ENCODE peak calls at places on chromosomes 1 and 21, in six cellular contexts. One of them, this sample, is unnamed.
A peak's percentile ranks its signal among the peaks of the same experiment; 100 is the strongest.

GRCh38 chr1:174262747-174263241 is 103.5 kb downstream of the RABGAP1L start:
- DNase-seq in Karpas-422: peak; percentile 83
- DNase-seq in fibroblast of lung: peak; percentile 68
- DNase-seq in CD8-positive, alpha-beta T cell: no peak
- DNase-seq in gastrocnemius medialis: no peak
- DNase-seq in HCT116: peak; percentile 15
- DNase-seq in this sample: peak; percentile 9

GRCh38 chr1:8020032-8020431 is 6.1 kb downstream of the ERRFI1 start:
- DNase-seq in Karpas-422: no peak
- DNase-seq in fibroblast of lung: peak; percentile 81
- DNase-seq in CD8-positive, alpha-beta T cell: no peak
- DNase-seq in gastrocnemius medialis: no peak
- DNase-seq in HCT116: no peak
- DNase-seq in this sample: no peak

GRCh38 chr1:66752000-66752592 is at the start of gene DYNLT5:
- DNase-seq in Karpas-422: no peak
- DNase-seq in fibroblast of lung: peak; percentile 59
- DNase-seq in CD8-positive, alpha-beta T cell: no peak
- DNase-seq in gastrocnemius medialis: peak; percentile 23
- DNase-seq in HCT116: no peak
- DNase-seq in this sample: peak; percentile 14

GRCh38 chr21:33655591-33656221 is 13.4 kb downstream of the ITSN1 start:
- DNase-seq in Karpas-422: no peak
- DNase-seq in fibroblast of lung: peak; percentile 98
- DNase-seq in CD8-positive, alpha-beta T cell: no peak
- DNase-seq in gastrocnemius medialis: no peak
- DNase-seq in HCT116: peak; percentile 96
- DNase-seq in this sample: no peak

GRCh38 chr1:237901284-237901870 is 10.7 kb upstream of the ZP4 start:
- DNase-seq in Karpas-422: peak; percentile 52
- DNase-seq in fibroblast of lung: peak; percentile 34
- DNase-seq in CD8-positive, alpha-beta T cell: no peak
- DNase-seq in gastrocnemius medialis: no peak
- DNase-seq in HCT116: no peak
- DNase-seq in this sample: no peak

GRCh38 chr1:34358636-34359035 is 181.9 kb downstream of the C1orf94 start:
- DNase-seq in Karpas-422: no peak
- DNase-seq in fibroblast of lung: no peak
- DNase-seq in CD8-positive, alpha-beta T cell: no peak
- DNase-seq in gastrocnemius medialis: no peak
- DNase-seq in HCT116: no peak
- DNase-seq in this sample: no peak

GRCh38 chr1:28518000-28518744 is 12.3 kb downstream of the RCC1 start:
- DNase-seq in Karpas-422: peak; percentile 96
- DNase-seq in fibroblast of lung: peak; percentile 83
- DNase-seq in CD8-positive, alpha-beta T cell: peak; percentile 93
- DNase-seq in gastrocnemius medialis: peak; percentile 85
- DNase-seq in HCT116: no peak
- DNase-seq in this sample: peak; percentile 43

GRCh38 chr1:91608876-91609275 is 108.2 kb downstream of the CDC7 start:
- DNase-seq in Karpas-422: no peak
- DNase-seq in fibroblast of lung: peak; percentile 55
- DNase-seq in CD8-positive, alpha-beta T cell: no peak
- DNase-seq in gastrocnemius medialis: no peak
- DNase-seq in HCT116: no peak
- DNase-seq in this sample: no peak

GRCh38 chr1:218341325-218341724 is 3.8 kb upstream of the TGFB2 start:
- DNase-seq in Karpas-422: no peak
- DNase-seq in fibroblast of lung: peak; percentile 70
- DNase-seq in CD8-positive, alpha-beta T cell: no peak
- DNase-seq in gastrocnemius medialis: no peak
- DNase-seq in HCT116: no peak
- DNase-seq in this sample: no peak

GRCh38 chr1:17875171-17875881 is 120.2 kb downstream of the ACTL8 start:
- DNase-seq in Karpas-422: no peak
- DNase-seq in fibroblast of lung: peak; percentile 73
- DNase-seq in CD8-positive, alpha-beta T cell: no peak
- DNase-seq in gastrocnemius medialis: no peak
- DNase-seq in HCT116: no peak
- DNase-seq in this sample: no peak

GRCh38 chr1:167752219-167752985 is 30.6 kb downstream of the MPZL1 start:
- DNase-seq in Karpas-422: no peak
- DNase-seq in fibroblast of lung: peak; percentile 64
- DNase-seq in CD8-positive, alpha-beta T cell: no peak
- DNase-seq in gastrocnemius medialis: no peak
- DNase-seq in HCT116: no peak
- DNase-seq in this sample: no peak

GRCh38 chr1:205518616-205519540 is 14.4 kb downstream of the CDK18 start:
- DNase-seq in Karpas-422: no peak
- DNase-seq in fibroblast of lung: no peak
- DNase-seq in CD8-positive, alpha-beta T cell: no peak
- DNase-seq in gastrocnemius medialis: no peak
- DNase-seq in HCT116: no peak
- DNase-seq in this sample: peak; percentile 86

DNA sequence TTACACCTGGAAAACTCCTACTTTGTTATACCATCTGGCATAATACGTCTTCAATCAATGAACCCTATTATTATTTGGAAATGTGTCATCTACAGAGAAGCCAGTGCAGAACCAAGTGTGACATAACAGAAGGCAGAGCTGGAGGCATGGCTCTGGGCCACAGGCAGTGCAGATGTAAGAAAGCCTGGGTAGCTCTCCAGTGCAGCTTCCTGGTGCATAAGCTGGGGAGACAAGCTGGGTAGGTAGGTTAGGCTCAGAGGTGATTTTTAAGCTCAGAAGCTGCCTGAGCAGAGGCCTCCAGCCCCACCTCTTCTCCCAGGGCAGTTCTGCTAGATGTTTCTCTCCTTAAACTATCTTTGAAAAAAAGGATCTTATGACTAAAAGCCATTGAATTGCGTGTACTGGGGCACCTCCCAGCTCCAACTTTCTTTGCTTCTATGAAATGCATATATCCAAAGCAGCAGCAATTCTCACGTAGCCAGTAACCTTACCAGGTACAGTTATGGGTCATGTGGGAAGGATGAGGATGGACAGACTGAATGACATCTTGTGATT is 30.7 kb downstream of the AKNAD1 start:
- DNase-seq in Karpas-422: no peak
- DNase-seq in fibroblast of lung: no peak
- DNase-seq in CD8-positive, alpha-beta T cell: no peak
- DNase-seq in gastrocnemius medialis: no peak
- DNase-seq in HCT116: no peak
- DNase-seq in this sample: no peak
- H3K27ac ChIP-seq in Karpas-422: no peak overlapping the region
- H3K27ac ChIP-seq in fibroblast of lung: no peak overlapping the region
- H3K27ac ChIP-seq in CD8-positive, alpha-beta T cell: no peak overlapping the region
- H3K27ac ChIP-seq in gastrocnemius medialis: no peak overlapping the region
- H3K27ac ChIP-seq in HCT116: no peak overlapping the region
- H3K27ac ChIP-seq in this sample: no peak overlapping the region

GRCh38 chr1:193763313-193763712 is 576.9 kb upstream of the B3GALT2 start:
- DNase-seq in Karpas-422: no peak
- DNase-seq in fibroblast of lung: peak; percentile 22
- DNase-seq in CD8-positive, alpha-beta T cell: no peak
- DNase-seq in gastrocnemius medialis: no peak
- DNase-seq in HCT116: no peak
- DNase-seq in this sample: no peak
- H3K27ac ChIP-seq in Karpas-422: no peak overlapping the region
- H3K27ac ChIP-seq in fibroblast of lung: no peak overlapping the region
- H3K27ac ChIP-seq in CD8-positive, alpha-beta T cell: no peak overlapping the region
- H3K27ac ChIP-seq in gastrocnemius medialis: no peak overlapping the region
- H3K27ac ChIP-seq in HCT116: no peak overlapping the region
- H3K27ac ChIP-seq in this sample: no peak overlapping the region

GRCh38 chr1:175317795-175318194 is 125.2 kb upstream of the KIAA0040 start:
- DNase-seq in Karpas-422: no peak
- DNase-seq in fibroblast of lung: no peak
- DNase-seq in CD8-positive, alpha-beta T cell: no peak
- DNase-seq in gastrocnemius medialis: peak; percentile 54
- DNase-seq in HCT116: no peak
- DNase-seq in this sample: no peak
- H3K27ac ChIP-seq in Karpas-422: no peak overlapping the region
- H3K27ac ChIP-seq in fibroblast of lung: no peak overlapping the region
- H3K27ac ChIP-seq in CD8-positive, alpha-beta T cell: no peak overlapping the region
- H3K27ac ChIP-seq in gastrocnemius medialis: peak overlapping the region; percentile 74
- H3K27ac ChIP-seq in HCT116: no peak overlapping the region
- H3K27ac ChIP-seq in this sample: no peak overlapping the region

DNA sequence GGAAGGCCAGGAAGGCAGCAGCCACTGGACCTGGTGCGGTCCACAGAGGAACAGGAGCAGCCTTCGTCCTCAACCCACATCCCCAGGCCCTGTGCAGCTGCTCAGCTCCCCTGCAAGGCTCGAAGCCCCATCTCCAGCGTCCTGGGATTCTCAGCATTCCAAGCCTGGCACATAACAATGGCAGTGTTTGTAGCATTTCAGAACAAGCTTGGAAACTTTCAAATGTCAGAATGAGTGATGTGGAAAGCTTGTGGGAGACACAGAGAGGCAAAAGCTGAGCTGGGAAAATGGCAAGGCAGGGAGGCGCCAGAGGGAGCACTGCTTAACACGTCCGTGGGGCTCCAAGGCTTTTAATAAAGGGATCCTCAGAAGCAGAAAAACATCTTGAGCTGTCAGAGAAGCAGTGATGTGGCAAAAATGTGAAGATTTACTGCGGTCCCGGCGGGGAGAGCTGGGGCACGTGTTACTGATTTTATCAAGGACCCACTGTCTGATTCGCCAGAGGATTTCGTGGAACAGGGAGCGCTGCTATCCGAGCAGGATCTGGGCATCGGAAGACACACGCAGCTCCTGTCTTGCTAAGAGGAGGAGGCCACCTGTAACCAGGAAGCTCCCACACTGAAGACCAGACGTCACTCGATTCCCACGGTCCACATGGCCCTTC is 38.1 kb downstream of the TOMM20 start:
- DNase-seq in Karpas-422: no peak
- DNase-seq in fibroblast of lung: peak; percentile 80
- DNase-seq in CD8-positive, alpha-beta T cell: no peak
- DNase-seq in gastrocnemius medialis: no peak
- DNase-seq in HCT116: no peak
- DNase-seq in this sample: no peak
- H3K27ac ChIP-seq in Karpas-422: no peak overlapping the region
- H3K27ac ChIP-seq in fibroblast of lung: no peak overlapping the region
- H3K27ac ChIP-seq in CD8-positive, alpha-beta T cell: no peak overlapping the region
- H3K27ac ChIP-seq in gastrocnemius medialis: no peak overlapping the region
- H3K27ac ChIP-seq in HCT116: no peak overlapping the region
- H3K27ac ChIP-seq in this sample: no peak overlapping the region

GRCh38 chr1:212722270-212722945 is 22.8 kb upstream of the BATF3 start:
- DNase-seq in Karpas-422: no peak
- DNase-seq in fibroblast of lung: no peak
- DNase-seq in CD8-positive, alpha-beta T cell: no peak
- DNase-seq in gastrocnemius medialis: no peak
- DNase-seq in HCT116: no peak
- DNase-seq in this sample: no peak

GRCh38 chr1:212719633-212720032 is 20.0 kb upstream of the BATF3 start:
- DNase-seq in Karpas-422: no peak
- DNase-seq in fibroblast of lung: no peak
- DNase-seq in CD8-positive, alpha-beta T cell: no peak
- DNase-seq in gastrocnemius medialis: no peak
- DNase-seq in HCT116: no peak
- DNase-seq in this sample: no peak

GRCh38 chr1:212727386-212728181 is 27.9 kb upstream of the BATF3 start:
- DNase-seq in Karpas-422: no peak
- DNase-seq in fibroblast of lung: peak; percentile 93
- DNase-seq in CD8-positive, alpha-beta T cell: no peak
- DNase-seq in gastrocnemius medialis: no peak
- DNase-seq in HCT116: no peak
- DNase-seq in this sample: no peak

GRCh38 chr1:212718499-212718898 is 18.9 kb upstream of the BATF3 start:
- DNase-seq in Karpas-422: no peak
- DNase-seq in fibroblast of lung: no peak
- DNase-seq in CD8-positive, alpha-beta T cell: no peak
- DNase-seq in gastrocnemius medialis: no peak
- DNase-seq in HCT116: no peak
- DNase-seq in this sample: no peak

GRCh38 chr1:212721388-212722247 is 22.0 kb upstream of the BATF3 start:
- DNase-seq in Karpas-422: no peak
- DNase-seq in fibroblast of lung: peak; percentile 89
- DNase-seq in CD8-positive, alpha-beta T cell: no peak
- DNase-seq in gastrocnemius medialis: no peak
- DNase-seq in HCT116: no peak
- DNase-seq in this sample: no peak
- H3K27ac ChIP-seq in Karpas-422: no peak overlapping the region
- H3K27ac ChIP-seq in fibroblast of lung: peak overlapping the region; percentile 15
- H3K27ac ChIP-seq in CD8-positive, alpha-beta T cell: no peak overlapping the region
- H3K27ac ChIP-seq in gastrocnemius medialis: no peak overlapping the region
- H3K27ac ChIP-seq in HCT116: no peak overlapping the region
- H3K27ac ChIP-seq in this sample: no peak overlapping the region

GRCh38 chr1:228415853-228416216 is 826 bp downstream of the TRIM17 start:
- DNase-seq in Karpas-422: no peak
- DNase-seq in fibroblast of lung: no peak
- DNase-seq in CD8-positive, alpha-beta T cell: no peak
- DNase-seq in gastrocnemius medialis: no peak
- DNase-seq in HCT116: no peak
- DNase-seq in this sample: no peak

GRCh38 chr1:228417061-228417460 is 400 bp upstream of the TRIM17 start:
- DNase-seq in Karpas-422: no peak
- DNase-seq in fibroblast of lung: no peak
- DNase-seq in CD8-positive, alpha-beta T cell: no peak
- DNase-seq in gastrocnemius medialis: no peak
- DNase-seq in HCT116: no peak
- DNase-seq in this sample: no peak

GRCh38 chr1:228417471-228418203 is 976 bp upstream of the TRIM17 start:
- DNase-seq in Karpas-422: no peak
- DNase-seq in fibroblast of lung: peak; percentile 14
- DNase-seq in CD8-positive, alpha-beta T cell: no peak
- DNase-seq in gastrocnemius medialis: no peak
- DNase-seq in HCT116: peak; percentile 16
- DNase-seq in this sample: no peak

GRCh38 chr1:228415221-228415620 is 1.4 kb downstream of the TRIM17 start:
- DNase-seq in Karpas-422: no peak
- DNase-seq in fibroblast of lung: no peak
- DNase-seq in CD8-positive, alpha-beta T cell: no peak
- DNase-seq in gastrocnemius medialis: no peak
- DNase-seq in HCT116: no peak
- DNase-seq in this sample: no peak

DNA sequence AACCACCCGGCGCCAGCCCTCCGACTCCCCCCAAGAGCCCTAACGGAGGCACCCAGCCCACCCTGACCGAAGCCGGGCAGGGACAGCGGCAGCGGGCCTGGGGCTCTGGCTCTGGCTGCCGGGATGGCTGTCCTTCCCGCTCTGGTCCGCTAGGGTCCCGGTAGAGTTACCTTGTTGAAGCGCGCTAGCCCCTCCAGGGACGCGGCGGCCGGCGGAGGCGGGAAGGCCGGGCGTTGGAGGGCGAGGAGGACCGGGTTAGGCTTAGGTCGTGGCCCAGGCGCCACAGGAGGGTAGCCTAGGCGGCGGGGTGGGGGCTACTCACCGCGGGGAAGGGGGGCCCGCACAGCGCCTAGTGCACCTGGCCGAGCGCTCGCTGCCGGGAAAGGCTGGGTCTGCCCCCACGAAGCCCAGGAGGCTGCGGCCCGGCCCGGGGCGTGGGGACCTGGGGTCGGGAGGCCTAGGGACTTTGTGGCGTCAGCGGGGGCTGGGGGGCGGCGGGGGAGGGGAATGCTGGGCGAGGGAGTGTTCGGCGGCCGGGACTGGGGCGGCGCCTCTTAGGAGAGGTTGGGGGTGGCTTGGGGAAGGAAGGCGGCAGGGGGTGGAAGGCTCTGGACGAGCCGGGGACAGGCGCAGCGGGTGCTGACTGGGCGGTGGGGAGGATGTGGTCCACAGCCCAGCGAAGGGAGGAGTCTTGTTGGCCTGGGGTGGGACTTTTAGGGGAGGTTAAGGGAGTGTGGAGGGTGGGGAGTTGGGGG is at the start of gene TRIM17:
- DNase-seq in Karpas-422: no peak
- DNase-seq in fibroblast of lung: peak; percentile 23
- DNase-seq in CD8-positive, alpha-beta T cell: peak; percentile 68
- DNase-seq in gastrocnemius medialis: no peak
- DNase-seq in HCT116: no peak
- DNase-seq in this sample: no peak
- H3K27ac ChIP-seq in Karpas-422: no peak within 1 kb of the TSS
- H3K27ac ChIP-seq in fibroblast of lung: no peak within 1 kb of the TSS
- H3K27ac ChIP-seq in CD8-positive, alpha-beta T cell: no peak within 1 kb of the TSS
- H3K27ac ChIP-seq in gastrocnemius medialis: no peak within 1 kb of the TSS
- H3K27ac ChIP-seq in HCT116: no peak within 1 kb of the TSS
- H3K27ac ChIP-seq in this sample: no peak within 1 kb of the TSS

This sample was measured in substantia nigra.